ENCODE peak calls at places on chromosome 22, in five cellular contexts. T is H7; V is activated T-cell treated with anti-CD3 and anti-CD28 coated beads, Interleukin-2, amount 50 U/mL, for 1 hour; Z is Kasumi-1; F is amygdala. R is an unnamed sample.

GRCh38 chr22:29870574-29870973 is 12.4 kb upstream of the MTMR3 start:
- DNase-seq in T (no peak), V (no peak), Z (no peak), F (no peak), R (no peak)

GRCh38 chr22:39997939-39998726 is 3.4 kb downstream of the FAM83F start:
- DNase-seq in T (peak), V (no peak), Z (no peak), F (no peak), R (peak)

GRCh38 chr22:49491221-49491635 is 336.4 kb downstream of the BRD1 start:
- DNase-seq in T (peak), V (no peak), Z (no peak), F (no peak), R (no peak)

GRCh38 chr22:48042621-48043395 is 1280.4 kb downstream of the TBC1D22A start:
- DNase-seq in T (peak), V (no peak), Z (no peak), F (no peak), R (no peak)

GRCh38 chr22:22465782-22466181 is 42.8 kb downstream of the ZNF280B start:
- DNase-seq in T (no peak), V (no peak), Z (no peak), F (no peak), R (no peak)

GRCh38 chr22:30887418-30887817 is 81.2 kb downstream of the MORC2 start:
- DNase-seq in T (peak), V (peak), Z (no peak), F (no peak), R (no peak)

GRCh38 chr22:42648368-42649260 is 578 bp downstream of the CYB5R3 start:
- DNase-seq in T (no peak), V (no peak), Z (peak), F (peak), R (no peak)

GRCh38 chr22:48968201-48968959 is 859.3 kb downstream of the BRD1 start:
- DNase-seq in T (peak), V (peak), Z (no peak), F (no peak), R (no peak)

GRCh38 chr22:32457031-32457430 is 7.2 kb downstream of the BPIFC start:
- DNase-seq in T (no peak), V (no peak), Z (no peak), F (no peak), R (no peak)

GRCh38 chr22:38927033-38927789 is 30.2 kb upstream of the APOBEC3A start:
- DNase-seq in T (peak), V (peak), Z (peak), F (peak), R (peak)